ENCODE peak calls at places on chromosomes 16 and 17, in four cellular contexts. V is fibroblast of lung, Y is GM13976, E is AG09309. X is an unnamed sample.

GRCh38 chr17:66426397-66427033 is 124.1 kb downstream of the PRKCA start:
- DNase-seq in V (peak), Y (peak), E (no peak), X (no peak)

GRCh38 chr17:34151081-34151480 is 104.0 kb upstream of the CCL2 start:
- DNase-seq in V (no peak), Y (no peak), E (no peak), X (no peak)

GRCh38 chr17:75082683-75083082 is 5.1 kb upstream of the SLC16A5 start:
- DNase-seq in V (no peak), Y (no peak), E (no peak), X (no peak)

GRCh38 chr17:46167826-46168569 is 25.2 kb downstream of the KANSL1 start:
- DNase-seq in V (peak), Y (no peak), E (peak), X (peak)

GRCh38 chr16:83626204-83626603 is 181.6 kb upstream of the HSBP1 start:
- DNase-seq in V (no peak), Y (no peak), E (no peak), X (no peak)

GRCh38 chr16:31430380-31431052 is 2.4 kb upstream of the COX6A2 start:
- DNase-seq in V (no peak), Y (no peak), E (no peak), X (no peak)

GRCh38 chr16:11916524-11917285 is 949 bp upstream of the GSPT1 start:
- DNase-seq in V (peak), Y (no peak), E (peak), X (no peak)

GRCh38 chr17:8835631-8836364 is 31.7 kb downstream of the PIK3R6 start:
- DNase-seq in V (no peak), Y (no peak), E (no peak), X (no peak)

GRCh38 chr17:56786989-56787482 is 46.7 kb downstream of the C17orf67 start:
- DNase-seq in V (peak), Y (no peak), E (peak), X (peak)

GRCh38 chr17:81402530-81402941 is 7.3 kb downstream of the BAHCC1 start:
- DNase-seq in V (no peak), Y (no peak), E (no peak), X (no peak)

GRCh38 chr16:1470543-1471251 is 4.1 kb downstream of the CLCN7 start:
- DNase-seq in V (no peak), Y (no peak), E (no peak), X (no peak)

GRCh38 chr16:9134739-9135138 is 43.3 kb downstream of the HAPSTR1 start:
- DNase-seq in V (peak), Y (peak), E (no peak), X (no peak)

GRCh38 chr16:84477661-84478060 is 26.8 kb downstream of the MEAK7 start:
- DNase-seq in V (no peak), Y (no peak), E (no peak), X (no peak)

GRCh38 chr16:61149709-61150108 is 886.5 kb downstream of the CDH8 start:
- DNase-seq in V (no peak), Y (no peak), E (no peak), X (no peak)

GRCh38 chr16:50068550-50068949 is 2.8 kb downstream of the HEATR3 start:
- DNase-seq in V (peak), Y (no peak), E (no peak), X (peak)

DNA sequence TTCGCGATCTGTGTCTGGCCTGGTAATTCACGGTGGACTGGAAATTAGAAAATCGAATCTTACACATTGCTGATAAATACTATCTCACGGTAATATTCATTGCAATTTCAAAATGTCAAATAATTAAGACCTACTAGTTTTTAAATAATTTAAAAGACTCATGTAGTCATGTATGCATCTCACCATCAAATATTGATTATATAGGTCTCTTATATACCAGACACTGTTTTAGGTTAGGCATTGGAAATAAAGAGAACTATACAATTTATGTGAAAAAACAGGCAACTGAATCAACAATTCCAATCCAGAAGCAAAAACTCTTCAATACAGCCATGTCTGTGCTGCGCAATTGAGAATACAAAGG is 7.5 kb upstream of the PIRT start:
- DNase-seq in V (no peak), Y (no peak), E (no peak), X (no peak)
- TF ChIP-seq CTCF in V (no peak), Y (no peak), E (no peak), X (no peak)

DNA sequence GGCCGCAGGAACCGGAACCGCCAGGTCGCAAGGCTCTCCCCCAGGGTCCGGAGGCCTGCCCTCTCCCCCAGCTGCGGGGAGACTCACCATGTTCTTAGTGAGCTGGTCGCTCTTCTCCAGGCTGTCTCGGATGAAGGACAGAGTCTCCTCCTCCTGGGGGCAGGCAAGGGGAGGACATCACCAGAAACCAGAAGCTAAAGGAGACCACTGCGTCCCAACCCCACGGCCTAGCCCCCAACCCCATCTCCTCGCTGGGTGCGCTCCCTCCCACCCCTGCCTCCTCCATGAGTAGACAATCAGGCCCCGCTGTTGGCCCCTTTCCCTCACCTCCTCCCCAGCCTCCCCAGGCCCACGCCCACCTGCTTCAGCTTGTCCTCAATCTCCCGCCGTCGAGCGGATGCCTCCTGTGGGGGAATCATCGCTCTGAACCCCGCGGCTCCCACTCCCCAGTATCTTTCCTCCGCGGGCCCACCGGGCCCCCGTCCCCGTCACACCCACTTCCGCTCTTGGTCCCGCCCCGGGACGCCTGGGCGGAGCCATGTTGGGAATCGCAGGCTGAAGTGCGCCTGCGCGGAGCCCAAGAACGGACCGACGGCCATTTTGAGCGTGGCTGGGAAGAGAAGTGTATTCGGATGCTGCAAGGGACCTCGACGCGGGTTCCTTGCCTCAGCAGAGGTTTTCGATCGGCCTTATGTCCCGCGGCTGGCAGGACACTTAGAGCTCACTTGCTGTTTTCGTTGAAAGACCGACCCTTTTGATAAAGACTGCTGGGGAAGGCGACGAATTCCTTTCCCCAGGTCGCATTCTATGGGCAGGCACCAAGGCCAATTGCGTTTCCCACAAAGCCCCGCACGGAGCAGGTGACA is at the start of gene EXOC7:
- DNase-seq in V (peak), Y (peak), E (peak), X (peak)
- TF ChIP-seq CTCF in V (no peak), Y (no peak), E (peak), X (peak)

DNA sequence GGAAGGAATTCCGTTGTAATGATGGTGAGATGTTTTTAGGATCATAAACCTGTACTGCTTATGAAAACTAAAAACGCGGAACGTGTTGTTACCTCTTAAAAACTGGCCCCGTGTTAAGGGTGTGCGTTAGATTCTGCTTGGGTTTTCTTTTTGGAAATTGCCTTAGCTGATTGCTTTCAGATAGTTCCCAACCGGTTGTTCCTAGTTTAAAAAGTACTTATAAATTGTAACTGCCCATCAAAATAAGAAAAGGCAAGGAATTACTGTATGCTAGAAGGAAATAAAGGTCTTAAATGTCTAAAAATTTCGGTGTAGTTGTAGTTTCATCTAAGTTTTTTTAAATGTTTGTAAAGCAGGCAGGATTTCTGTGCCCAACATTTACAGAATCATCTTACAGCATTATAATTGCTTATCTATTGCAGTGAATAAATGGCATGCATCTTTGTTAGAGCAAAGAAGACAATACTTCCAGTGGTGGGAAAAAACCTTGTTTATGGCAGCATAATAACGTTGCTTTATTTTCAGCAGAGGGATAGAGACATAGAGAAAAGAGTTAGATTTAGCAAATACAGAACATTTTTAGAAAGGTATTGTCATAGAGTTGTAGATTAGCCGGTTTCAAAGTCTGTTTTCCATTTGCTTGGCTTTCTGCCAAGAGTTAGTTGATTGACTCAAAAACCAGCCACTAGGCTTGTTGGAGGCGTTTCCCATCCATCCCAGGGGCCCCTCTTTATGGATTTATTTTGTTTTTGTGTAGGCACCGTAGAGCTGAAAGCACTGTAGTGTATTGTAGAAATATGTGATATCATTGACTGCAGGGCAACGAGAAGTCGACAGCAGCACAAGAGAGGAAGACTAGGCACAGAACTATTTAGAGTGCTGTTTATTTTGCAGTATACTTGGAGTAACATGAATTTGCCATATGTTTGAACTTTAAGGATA is 1.7 kb downstream of the PPM1D start:
- DNase-seq in V (peak), Y (peak), E (peak), X (no peak)
- TF ChIP-seq CTCF in V (no peak), Y (no peak), E (no peak), X (no peak)

DNA sequence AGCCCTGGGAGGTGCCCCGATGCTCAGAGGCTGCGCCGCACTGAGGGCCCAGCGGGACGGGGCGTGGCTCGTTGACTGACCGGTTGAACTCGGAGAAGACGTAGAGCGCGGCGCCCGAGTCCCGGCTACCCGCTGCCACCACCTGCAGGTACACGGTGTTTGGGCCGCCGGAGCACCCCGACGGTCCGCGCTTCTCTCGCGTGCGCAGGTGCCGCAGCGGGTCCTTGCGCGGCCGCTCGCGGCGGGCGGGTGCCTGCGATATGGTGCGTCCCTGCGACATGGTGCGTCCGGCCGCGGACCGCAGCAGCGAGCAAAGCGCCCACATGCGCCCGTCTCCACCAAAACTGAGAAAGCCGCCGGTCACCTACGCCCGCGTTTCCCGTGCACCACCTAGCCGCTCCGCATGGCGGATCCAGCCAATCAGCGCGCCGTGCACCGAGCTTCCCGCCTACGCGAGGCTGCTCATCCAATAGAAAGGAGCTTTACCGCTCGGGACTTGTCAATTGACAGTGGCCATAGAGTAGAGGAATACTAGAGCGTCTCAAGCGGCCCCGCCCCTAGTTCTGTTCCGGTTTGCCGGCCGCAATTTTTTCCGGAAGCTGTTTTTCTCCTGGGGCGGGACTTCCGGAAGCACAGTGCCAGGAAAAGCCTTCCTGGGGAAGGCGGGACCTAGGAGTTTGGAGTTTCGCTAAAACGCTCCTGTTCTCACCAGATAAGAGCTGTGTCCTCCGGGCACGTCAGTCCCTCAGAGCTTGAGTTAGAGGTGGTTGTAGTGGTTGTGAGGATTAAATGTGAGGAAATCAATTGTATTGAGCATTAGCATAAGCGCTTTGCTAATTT is at the start of gene ELAC2:
- DNase-seq in V (peak), Y (peak), E (peak), X (peak)
- TF ChIP-seq CTCF in V (no peak), Y (no peak), E (no peak), X (no peak)

DNA sequence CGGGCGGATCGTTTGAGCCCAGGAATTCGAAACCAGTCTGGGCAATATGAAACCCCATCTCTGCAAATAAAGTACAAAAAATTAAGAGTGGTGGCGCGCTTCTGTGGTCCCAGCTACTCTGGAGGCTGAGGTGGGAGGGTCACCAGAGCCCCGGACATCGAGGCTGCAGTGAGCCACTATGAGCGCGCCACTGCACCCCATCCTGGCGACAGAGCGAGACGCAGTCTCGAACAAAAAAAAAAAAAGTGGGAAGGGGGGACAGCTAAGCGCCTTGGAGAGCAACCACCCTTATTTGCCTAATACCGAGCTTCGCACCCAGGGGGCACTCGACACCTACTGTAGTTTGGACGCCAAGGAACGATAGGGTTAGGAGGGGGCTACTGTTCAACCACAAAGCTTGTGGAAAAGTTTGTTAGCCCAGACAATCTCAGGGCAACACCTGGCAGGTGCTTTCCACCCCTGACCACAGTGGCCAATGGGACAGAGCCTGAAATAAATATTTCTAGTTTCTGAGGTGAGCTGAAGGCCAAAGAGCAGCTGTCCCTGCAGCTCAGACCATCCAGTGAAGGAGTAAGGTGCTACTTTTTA is 847 bp upstream of the PSMC3IP start:
- DNase-seq in V (peak), Y (peak), E (no peak), X (no peak)
- TF ChIP-seq CTCF in V (peak), Y (peak), E (peak), X (peak)

X was measured in AG04449.